ENCODE peak calls at places on chromosomes 2 and 18, in four cellular contexts. E is K562, M is IMR-90, N is GM12878. I is an unnamed sample.

GRCh38 chr2:31556921-31557320 is 23.8 kb downstream of the SRD5A2 start:
- DNase-seq in N (no peak), E (no peak), M (no peak), I (no peak)

GRCh38 chr2:43609304-43609883 is 13.6 kb upstream of the THADA start:
- DNase-seq in M (peak), N (no peak), E (peak), I (no peak)

GRCh38 chr18:80148316-80149199 is 39.5 kb downstream of the ADNP2 start:
- DNase-seq in E (no peak), M (no peak), N (no peak), I (no peak)

GRCh38 chr18:13219576-13219975 is 1.0 kb downstream of the LDLRAD4 start:
- DNase-seq in M (no peak), N (no peak), E (no peak), I (no peak)

GRCh38 chr2:174477772-174478171 is 9.1 kb downstream of the GPR155 start:
- DNase-seq in M (no peak), N (no peak), E (no peak), I (no peak)

GRCh38 chr2:38152913-38153312 is 77.0 kb upstream of the CYP1B1 start:
- DNase-seq in N (no peak), M (no peak), E (no peak), I (no peak)

GRCh38 chr2:183284606-183285005 is 160.4 kb downstream of the NUP35 start:
- DNase-seq in M (peak), E (no peak), N (no peak), I (no peak)

GRCh38 chr18:79588636-79589481 is 90.7 kb upstream of the CTDP1 start:
- DNase-seq in N (no peak), M (peak), E (no peak), I (peak)

GRCh38 chr18:76995896-76996295 is 136.7 kb downstream of the MBP start:
- DNase-seq in N (no peak), E (no peak), M (no peak), I (no peak)

GRCh38 chr2:44886409-44886808 is 55.1 kb upstream of the SIX3 start:
- DNase-seq in M (no peak), E (no peak), N (no peak), I (no peak)

GRCh38 chr2:237290249-237290648 is 123.7 kb downstream of the COL6A3 start:
- DNase-seq in M (peak), N (no peak), E (no peak), I (no peak)

GRCh38 chr2:9752441-9753275 is 90.6 kb upstream of the TAF1B start:
- DNase-seq in N (no peak), M (peak), E (peak), I (no peak)
- TF ChIP-seq USF2 in N (no peak), M (no peak), E (no peak), I (no peak)

GRCh38 chr18:28067346-28067745 is 109.6 kb downstream of the CDH2 start:
- DNase-seq in N (no peak), E (no peak), M (no peak), I (no peak)

GRCh38 chr18:28063181-28063790 is 113.6 kb downstream of the CDH2 start:
- DNase-seq in M (peak), N (no peak), E (no peak), I (no peak)

GRCh38 chr18:28062446-28062845 is 114.5 kb downstream of the CDH2 start:
- DNase-seq in E (no peak), N (no peak), M (no peak), I (no peak)

GRCh38 chr18:28065793-28066186 is 111.1 kb downstream of the CDH2 start:
- DNase-seq in N (no peak), M (no peak), E (no peak), I (no peak)

GRCh38 chr18:28065031-28065792 is 111.7 kb downstream of the CDH2 start:
- DNase-seq in E (no peak), M (peak), N (no peak), I (no peak)
- TF ChIP-seq CHD1 in E (no peak), M (no peak), N (no peak), I (no peak)

DNA sequence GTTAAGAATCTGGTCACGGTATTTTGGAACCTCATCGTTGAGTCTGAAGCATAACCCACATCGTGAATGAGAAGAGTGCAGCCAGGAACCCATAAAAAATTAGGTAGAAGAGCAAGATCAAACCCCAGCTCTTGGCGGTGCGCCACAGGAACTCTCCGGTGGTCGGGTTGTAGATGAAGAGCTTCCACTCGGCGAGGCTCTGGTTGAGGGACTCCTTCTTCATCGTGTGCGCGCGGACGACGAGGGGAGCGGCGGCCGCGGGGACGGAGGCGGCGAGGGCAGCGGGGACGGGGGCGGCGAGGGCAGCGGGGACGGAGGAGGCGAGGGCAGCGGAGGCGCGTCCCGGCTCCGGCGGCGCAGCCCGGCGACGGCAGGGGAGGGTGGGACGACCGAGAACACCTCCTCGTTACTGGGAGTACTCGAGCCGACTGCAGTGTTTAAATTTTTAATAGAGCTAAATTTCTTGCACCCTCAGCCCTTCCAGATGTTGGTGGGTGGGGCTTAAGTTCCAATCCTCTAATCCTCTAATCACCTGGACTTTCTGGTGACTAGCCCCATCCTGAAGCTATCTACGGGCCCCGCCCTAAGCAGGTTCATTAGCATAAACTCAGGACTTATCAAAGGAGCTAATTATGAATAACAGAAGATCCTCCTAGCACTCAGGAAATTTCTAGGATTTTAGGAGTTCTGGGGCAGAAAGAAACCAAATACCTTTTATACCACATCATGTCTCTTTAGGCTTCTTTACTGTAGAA is 20.4 kb upstream of the PAPOLG start:
- DNase-seq in M (no peak), E (no peak), N (no peak), I (no peak)
- TF ChIP-seq USF2 in M (no peak), E (no peak), N (no peak), I (no peak)

GRCh38 chr2:72140621-72140960 is 7.1 kb downstream of the CYP26B1 start:
- DNase-seq in N (no peak), M (no peak), E (no peak), I (no peak)

GRCh38 chr2:72143441-72144356 is 4.0 kb downstream of the CYP26B1 start:
- DNase-seq in E (no peak), M (no peak), N (no peak), I (no peak)

GRCh38 chr2:72142743-72143440 is 4.8 kb downstream of the CYP26B1 start:
- DNase-seq in M (peak), N (no peak), E (no peak), I (no peak)

GRCh38 chr2:72141032-72141645 is 6.5 kb downstream of the CYP26B1 start:
- DNase-seq in N (no peak), E (no peak), M (no peak), I (no peak)

GRCh38 chr2:72141881-72142742 is 5.5 kb downstream of the CYP26B1 start:
- DNase-seq in M (no peak), E (no peak), N (no peak), I (peak)
- TF ChIP-seq CHD1 in M (no peak), E (no peak), N (no peak), I (no peak)

GRCh38 chr2:46299365-46300263 is 2.4 kb downstream of the EPAS1 start:
- DNase-seq in M (peak), N (no peak), E (peak), I (no peak)
- TF ChIP-seq USF2 in M (no peak), N (no peak), E (no peak), I (no peak)

GRCh38 chr2:10548626-10549025 is 100.5 kb upstream of the ODC1 start:
- DNase-seq in N (no peak), E (peak), M (peak), I (peak)

GRCh38 chr2:10550206-10551001 is 102.3 kb upstream of the ODC1 start:
- DNase-seq in N (no peak), E (no peak), M (no peak), I (no peak)

GRCh38 chr2:10547663-10548384 is 99.7 kb upstream of the ODC1 start:
- DNase-seq in N (no peak), M (no peak), E (no peak), I (no peak)

GRCh38 chr2:10549621-10550020 is 101.5 kb upstream of the ODC1 start:
- DNase-seq in M (no peak), E (no peak), N (no peak), I (no peak)

DNA sequence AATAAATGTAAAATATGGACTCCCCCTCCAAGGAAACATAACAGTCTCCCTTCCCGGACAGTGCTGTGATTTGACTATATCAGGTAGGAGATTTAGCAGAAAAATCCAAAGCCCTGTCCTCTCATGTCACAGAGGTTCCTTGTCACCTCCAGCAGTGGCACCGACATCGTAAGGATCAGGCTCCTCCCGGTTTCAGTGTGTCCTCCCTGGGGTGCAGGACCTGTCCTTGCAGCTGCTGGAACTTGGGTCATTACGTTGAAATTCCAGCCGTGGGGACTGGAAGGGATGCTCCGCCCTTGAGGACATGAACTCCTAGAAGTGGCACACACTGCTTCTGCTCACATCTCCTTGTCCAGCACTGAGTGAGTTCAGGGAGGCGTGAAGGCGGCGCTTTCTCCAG is 101.1 kb upstream of the ODC1 start:
- DNase-seq in N (no peak), E (no peak), M (no peak), I (no peak)
- TF ChIP-seq CHD1 in N (no peak), E (no peak), M (no peak), I (no peak)

GRCh38 chr18:54030434-54030833 is 194.0 kb downstream of the MBD2 start:
- DNase-seq in E (no peak), N (no peak), M (no peak), I (no peak)

GRCh38 chr18:54033087-54033486 is 191.4 kb downstream of the MBD2 start:
- DNase-seq in E (no peak), N (no peak), M (no peak), I (no peak)

DNA sequence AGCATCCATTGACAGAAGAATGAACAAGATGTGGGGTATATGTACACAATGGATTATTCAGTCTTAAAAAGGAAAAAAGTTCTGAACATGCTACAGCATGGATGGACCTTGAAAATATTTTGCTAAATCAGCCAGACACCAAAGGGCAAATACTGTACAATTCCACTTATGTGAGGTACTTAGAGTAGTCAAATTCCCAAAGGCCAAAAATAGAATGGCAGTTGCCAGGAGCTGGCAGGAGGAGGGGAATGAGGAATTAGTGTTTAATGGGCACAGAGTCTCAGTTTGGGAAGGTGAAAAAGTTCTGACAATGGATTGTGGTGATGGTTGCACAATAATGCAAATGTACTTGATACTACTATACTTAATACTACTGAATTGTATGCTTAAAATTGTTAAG is 193.2 kb downstream of the MBD2 start:
- DNase-seq in M (no peak), E (no peak), N (no peak), I (no peak)
- TF ChIP-seq USF2 in M (no peak), E (no peak), N (no peak), I (no peak)

DNA sequence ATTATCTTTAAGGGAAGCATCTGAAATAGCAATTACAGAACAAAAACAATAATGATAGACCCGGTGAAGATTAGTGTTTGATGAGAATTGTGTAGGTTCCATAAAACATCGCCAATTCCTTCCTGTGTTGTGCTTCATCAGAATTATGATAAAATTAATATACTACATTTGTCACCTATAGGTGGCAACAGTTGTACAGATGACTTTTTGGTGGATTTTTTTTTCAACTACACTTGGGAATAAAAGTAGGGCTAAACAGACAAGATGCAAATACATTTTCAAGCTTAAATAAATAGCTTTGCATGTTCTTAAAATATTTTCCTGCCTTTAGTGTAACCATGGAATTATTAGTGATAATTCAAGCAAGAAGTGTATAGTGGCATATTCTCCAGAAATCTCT is 7.0 kb upstream of the LYPD1 start:
- DNase-seq in E (no peak), N (no peak), M (no peak), I (no peak)
- TF ChIP-seq CHD1 in E (no peak), N (no peak), M (no peak), I (no peak)

DNA sequence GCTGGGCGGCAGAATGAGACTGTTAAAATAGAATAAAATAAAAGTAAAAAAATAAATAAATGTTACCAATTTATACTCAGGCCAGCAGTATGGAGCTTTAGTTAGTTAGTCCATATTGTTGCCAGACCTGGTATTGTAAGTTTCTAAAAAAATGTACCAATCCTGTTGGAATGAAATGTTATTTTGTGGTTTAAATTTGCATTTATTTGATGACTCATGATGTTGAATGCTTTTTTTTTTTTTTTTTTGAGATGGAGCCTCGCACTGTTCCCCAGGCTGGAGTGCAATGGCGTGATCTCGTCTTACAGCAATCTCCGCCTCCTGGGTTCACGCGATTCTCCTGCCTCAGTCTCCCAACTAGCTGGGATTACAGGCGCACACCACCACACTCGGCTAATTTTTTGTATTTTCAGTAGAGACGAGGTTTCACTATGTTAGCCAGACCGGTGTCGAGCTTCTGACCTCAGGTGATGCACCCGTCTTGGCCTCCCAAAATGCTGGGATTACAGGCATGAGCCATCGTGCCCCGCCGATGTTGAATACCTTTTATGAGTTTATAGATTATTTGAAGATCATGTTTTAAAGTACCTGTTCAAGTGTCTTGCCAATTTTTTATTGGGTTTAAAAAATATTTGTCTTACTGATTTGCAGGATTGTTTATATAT is 5.7 kb upstream of the PTPRN start:
- DNase-seq in M (peak), E (no peak), N (no peak), I (no peak)
- TF ChIP-seq USF2 in M (no peak), E (no peak), N (no peak), I (no peak)

DNA sequence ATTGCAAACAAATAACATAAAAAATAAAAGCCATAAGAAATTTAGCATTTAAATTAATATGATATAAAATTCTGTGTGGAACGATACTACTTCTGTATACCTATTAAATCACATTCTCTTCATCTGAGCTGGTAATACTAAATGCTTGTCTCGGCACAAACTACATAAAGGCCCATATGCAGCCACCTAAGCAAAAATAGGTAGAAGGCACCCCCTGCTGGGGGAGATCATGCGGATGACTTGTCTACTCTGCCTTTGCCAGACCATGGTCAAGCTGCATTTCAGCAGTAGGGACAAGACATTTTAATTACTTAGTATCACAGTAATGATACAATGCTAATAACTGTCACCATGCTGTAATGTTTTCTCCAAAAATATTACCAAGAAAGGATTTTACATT is 108.0 kb downstream of the CDH19 start:
- DNase-seq in E (no peak), N (no peak), M (no peak), I (peak)
- TF ChIP-seq CHD1 in E (no peak), N (no peak), M (no peak), I (no peak)

I was measured in H1.